ENCODE peak calls at places on chromosomes 7 and 10, in seven cellular contexts. Y, M, N, V, F, C and X are unnamed samples.

GRCh38 chr10:34407227-34407626 is 407.9 kb downstream of the PARD3 start:
- DNase-seq in C (no peak), F (no peak), M (no peak), N (no peak), Y (peak), V (no peak), X (no peak)

GRCh38 chr7:138584696-138585095 is 116.5 kb downstream of the SVOPL start:
- DNase-seq in M (no peak), C (no peak), N (no peak), Y (no peak), V (no peak), F (no peak), X (no peak)

GRCh38 chr10:124184208-124184820 is 90.9 kb upstream of the CHST15 start:
- DNase-seq in N (no peak), Y (no peak), C (no peak), F (no peak), M (no peak), V (peak), X (no peak)

GRCh38 chr7:135508853-135509588 is 881 bp downstream of the CNOT4 start:
- DNase-seq in Y (peak), C (peak), N (peak), V (no peak), M (no peak), F (peak), X (peak)

GRCh38 chr10:132400547-132401151 is 3.6 kb downstream of the PWWP2B start:
- DNase-seq in F (no peak), C (no peak), V (no peak), N (no peak), M (no peak), Y (no peak), X (no peak)

GRCh38 chr10:106947643-106948042 is 216.9 kb downstream of the SORCS1 start:
- DNase-seq in M (no peak), C (no peak), Y (no peak), V (no peak), F (no peak), N (no peak), X (no peak)

GRCh38 chr7:22123139-22123538 is 177.4 kb upstream of the CDCA7L start:
- DNase-seq in V (peak), C (no peak), Y (no peak), F (peak), N (no peak), M (no peak), X (no peak)

GRCh38 chr10:49594594-49594993 is 15.5 kb upstream of the SLC18A3 start:
- DNase-seq in C (no peak), F (peak), V (peak), N (peak), Y (peak), M (peak), X (peak)

GRCh38 chr7:2524808-2525140 is 5.2 kb downstream of the LFNG start:
- DNase-seq in C (no peak), F (no peak), V (peak), M (no peak), N (no peak), Y (no peak), X (no peak)

GRCh38 chr7:157158400-157158799 is 19.7 kb downstream of the UBE3C start:
- DNase-seq in Y (no peak), M (no peak), F (no peak), V (no peak), N (no peak), C (no peak), X (no peak)

GRCh38 chr7:27955011-27955410 is 215.0 kb downstream of the TAX1BP1 start:
- DNase-seq in V (no peak), N (no peak), F (no peak), Y (no peak), C (no peak), M (no peak), X (no peak)
- TF ChIP-seq JUND in V (no peak), N (no peak), F (no peak), Y (no peak), C (no peak), M (no peak), X (no peak)

DNA sequence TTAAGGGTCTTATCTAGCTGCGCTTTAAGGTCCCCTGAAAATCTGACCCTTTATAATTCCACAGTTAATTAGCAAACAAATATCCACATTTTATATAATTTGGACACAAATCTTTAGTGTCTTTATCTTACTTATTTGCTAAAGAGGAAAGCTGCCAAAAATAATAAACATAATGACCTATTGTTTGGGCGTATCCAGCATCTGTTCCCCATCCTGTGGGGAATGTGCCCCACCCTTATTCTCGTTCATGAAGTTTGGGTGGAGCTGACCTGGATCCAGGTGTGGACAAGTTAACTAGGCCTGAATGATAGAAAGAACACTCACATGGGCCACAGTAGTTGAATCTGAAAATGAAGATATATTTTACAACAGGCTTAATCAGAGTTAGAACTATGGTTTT is 218.3 kb downstream of the CRPPA start:
- DNase-seq in M (no peak), Y (no peak), N (no peak), V (no peak), F (no peak), C (no peak), X (no peak)
- TF ChIP-seq JUND in M (no peak), Y (no peak), N (no peak), V (no peak), F (no peak), C (no peak), X (no peak)

GRCh38 chr7:9030131-9030530 is 596.7 kb downstream of the NXPH1 start:
- DNase-seq in F (no peak), M (no peak), N (no peak), C (no peak), V (no peak), Y (no peak), X (no peak)
- TF ChIP-seq JUND in F (no peak), M (no peak), N (no peak), C (no peak), V (no peak), Y (no peak), X (no peak)

DNA sequence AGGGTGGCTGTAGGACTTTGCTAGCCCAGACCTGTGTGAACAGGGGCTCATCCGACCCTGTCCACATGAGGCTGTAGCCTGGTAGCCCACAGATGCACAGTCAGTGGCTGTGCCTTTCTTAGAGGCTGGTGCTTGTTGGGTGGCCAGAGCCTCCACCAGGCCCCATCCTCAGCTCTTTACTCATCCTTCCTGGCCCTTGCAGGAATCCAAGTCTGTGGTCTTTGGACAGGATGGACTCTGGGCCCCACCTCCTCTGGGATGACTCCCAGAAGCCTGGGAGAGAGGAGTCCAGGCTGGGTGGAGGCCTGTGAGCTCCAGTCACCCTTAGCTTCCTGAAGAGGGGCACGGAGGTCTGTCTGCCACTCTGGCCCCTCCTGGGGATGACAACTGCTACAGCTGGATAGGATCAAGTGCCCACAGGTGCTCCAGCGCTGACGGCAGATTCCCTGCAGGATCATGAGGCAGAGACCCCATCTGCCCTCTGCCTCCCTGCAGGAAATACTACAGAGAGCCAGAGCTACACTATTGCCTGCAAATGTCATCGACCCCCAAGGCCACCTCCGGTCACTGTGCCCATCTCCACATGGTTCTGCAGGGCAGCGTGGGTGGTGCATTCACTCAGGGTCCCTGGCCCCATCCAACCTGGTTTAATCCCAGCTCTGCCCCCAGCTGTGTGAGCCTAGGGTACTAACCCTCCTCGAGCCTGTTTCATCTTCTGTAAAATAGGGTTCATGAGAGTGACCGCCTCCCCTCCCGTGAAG is 114.5 kb downstream of the PTPN20 start:
- DNase-seq in C (no peak), V (peak), Y (peak), F (no peak), N (no peak), M (no peak), X (no peak)
- TF ChIP-seq JUND in C (no peak), V (no peak), Y (no peak), F (no peak), N (no peak), M (no peak), X (no peak)

GRCh38 chr10:58919927-58920654 is 256.4 kb upstream of the PHYHIPL start:
- DNase-seq in Y (no peak), V (no peak), C (no peak), M (peak), N (peak), F (no peak), X (no peak)
- TF ChIP-seq JUND in Y (peak), V (no peak), C (no peak), M (peak), N (no peak), F (no peak), X (no peak)

GRCh38 chr10:58853668-58854067 is 322.8 kb upstream of the PHYHIPL start:
- DNase-seq in F (no peak), Y (no peak), C (no peak), N (no peak), V (no peak), M (no peak), X (no peak)

GRCh38 chr10:58856508-58857240 is 319.8 kb upstream of the PHYHIPL start:
- DNase-seq in Y (no peak), V (no peak), C (no peak), F (no peak), N (peak), M (peak), X (peak)

GRCh38 chr10:58857251-58857650 is 319.2 kb upstream of the PHYHIPL start:
- DNase-seq in M (no peak), F (no peak), N (no peak), V (no peak), Y (no peak), C (no peak), X (no peak)

GRCh38 chr10:58854811-58855210 is 321.6 kb upstream of the PHYHIPL start:
- DNase-seq in M (no peak), Y (peak), N (no peak), V (no peak), C (no peak), F (no peak), X (no peak)

DNA sequence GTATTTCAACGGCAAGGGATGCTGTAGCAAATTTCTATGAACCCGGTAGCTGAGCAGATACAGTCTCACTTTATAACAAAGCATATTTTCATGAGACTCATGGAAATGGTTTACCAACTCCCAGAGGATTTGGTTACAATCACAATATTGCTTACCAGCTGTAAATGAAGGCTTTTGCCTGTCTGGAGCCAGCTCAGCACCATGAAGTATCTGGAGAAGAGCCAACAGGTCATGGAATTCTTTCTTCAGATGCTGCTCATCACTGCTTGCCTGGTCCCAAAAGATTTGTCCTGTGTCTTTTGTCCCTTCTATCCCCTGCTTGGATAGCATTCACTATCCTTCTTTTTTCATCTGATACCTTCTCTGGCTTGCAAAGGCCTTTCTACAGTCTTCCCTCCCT is 316.9 kb upstream of the PHYHIPL start:
- DNase-seq in V (no peak), N (no peak), C (no peak), Y (no peak), F (no peak), M (no peak), X (no peak)
- TF ChIP-seq JUND in V (no peak), N (no peak), C (no peak), Y (no peak), F (no peak), M (no peak), X (no peak)

GRCh38 chr7:12130664-12131063 is 80.4 kb upstream of the TMEM106B start:
- DNase-seq in F (no peak), Y (no peak), N (no peak), C (no peak), M (no peak), V (no peak), X (peak)
- TF ChIP-seq JUND in F (no peak), Y (no peak), N (no peak), C (no peak), M (no peak), V (no peak), X (peak)

GRCh38 chr7:85681241-85681640 is 494.4 kb upstream of the SEMA3D start:
- DNase-seq in V (no peak), Y (no peak), N (no peak), F (no peak), M (no peak), C (no peak), X (no peak)
- TF ChIP-seq JUND in V (no peak), Y (no peak), N (no peak), F (no peak), M (no peak), C (no peak), X (no peak)